ENCODE peak calls at places on chromosomes 5 and 9, in ten cellular contexts. W is fibroblast of pulmonary artery, P is nephron progenitor cell, Y is AG04449, F is glutamatergic neuron, C is mucosa of descending colon, T is GM12865, U is heart right ventricle, S is Calu3, N is dorsolateral prefrontal cortex. R is an unnamed sample.

GRCh38 chr5:1546556-1546955 is 22.8 kb upstream of the LPCAT1 start:
- DNase-seq in P (no peak), U (no peak), N (no peak), C (no peak), S (no peak), T (no peak), Y (no peak), F (no peak), W (no peak), R (peak; percentile 70)

GRCh38 chr5:176656467-176656990 is 9.2 kb downstream of the TSPAN17 start:
- DNase-seq in S (no peak), W (no peak), Y (no peak), N (no peak), U (no peak), F (no peak), T (no peak), C (no peak), P (no peak), R (no peak)

GRCh38 chr9:29332789-29333188 is 1759.5 kb upstream of the C9orf72 start:
- DNase-seq in Y (no peak), F (no peak), N (no peak), S (no peak), W (peak; percentile 80), P (no peak), T (no peak), C (no peak), U (no peak), R (no peak)

GRCh38 chr9:20292002-20292401 is 330.3 kb downstream of the MLLT3 start:
- DNase-seq in S (no peak), W (peak; percentile 44), C (no peak), T (peak; percentile 35), U (no peak), P (no peak), Y (no peak), N (no peak), F (no peak), R (no peak)

GRCh38 chr5:148928141-148928540 is 101.7 kb downstream of the ADRB2 start:
- DNase-seq in P (no peak), F (no peak), Y (no peak), C (no peak), W (peak; percentile 22), S (no peak), T (no peak), U (no peak), N (no peak), R (no peak)

GRCh38 chr5:97624861-97625260 is 441.8 kb upstream of the RIOK2 start:
- DNase-seq in P (no peak), N (no peak), U (no peak), S (no peak), Y (peak; percentile 10), F (no peak), T (no peak), C (no peak), W (peak; percentile 19), R (no peak)

GRCh38 chr9:69180670-69181069 is 6.6 kb downstream of the TJP2 start:
- DNase-seq in F (no peak), U (no peak), N (no peak), T (peak; percentile 26), C (no peak), P (no peak), W (peak; percentile 95), S (peak; percentile 79), Y (peak; percentile 93), R (peak; percentile 91)

GRCh38 chr9:6703898-6704639 is 53.7 kb upstream of the KDM4C start:
- DNase-seq in W (peak; percentile 86), Y (no peak), N (peak; percentile 78), C (peak; percentile 94), U (peak; percentile 88), F (peak; percentile 90), P (peak; percentile 67), S (no peak), T (peak; percentile 96), R (peak; percentile 82)

GRCh38 chr5:40477856-40478546 is 201.7 kb upstream of the PTGER4 start:
- DNase-seq in C (no peak), U (no peak), F (no peak), W (peak; percentile 16), N (no peak), P (no peak), S (no peak), Y (no peak), T (no peak), R (no peak)

GRCh38 chr9:137095664-137096517 is 9.1 kb downstream of the MAN1B1 start:
- DNase-seq in T (peak; percentile 86), U (no peak), C (peak; percentile 75), N (no peak), F (no peak), W (no peak), S (no peak), P (no peak), Y (no peak), R (no peak)

GRCh38 chr9:18542837-18543405 is 69.0 kb downstream of the ADAMTSL1 start:
- DNase-seq in C (no peak), P (no peak), S (no peak), W (peak; percentile 35), Y (peak; percentile 47), N (no peak), U (no peak), F (no peak), T (no peak), R (no peak)

GRCh38 chr5:77859306-77859705 is 83.2 kb upstream of the TBCA start:
- DNase-seq in S (no peak), T (no peak), U (no peak), F (no peak), P (no peak), C (no peak), W (peak; percentile 7), Y (no peak), N (no peak), R (no peak)

GRCh38 chr5:99449786-99450185 is 521.0 kb upstream of the CHD1 start:
- DNase-seq in N (no peak), T (no peak), U (no peak), F (no peak), C (no peak), S (no peak), P (no peak), W (no peak), Y (no peak), R (no peak)

GRCh38 chr5:25393321-25393720 is 748.5 kb upstream of the CDH10 start:
- DNase-seq in C (no peak), P (no peak), U (no peak), F (no peak), W (no peak), T (no peak), N (no peak), S (no peak), Y (no peak), R (no peak)

GRCh38 chr9:112789493-112789892 is 38.9 kb downstream of the SNX30 start:
- DNase-seq in Y (peak; percentile 68), F (no peak), T (no peak), N (no peak), C (no peak), P (no peak), W (peak; percentile 58), U (no peak), S (no peak), R (no peak)

GRCh38 chr5:79705632-79706031 is 16.0 kb downstream of the CMYA5 start:
- DNase-seq in C (no peak), N (no peak), W (no peak), T (no peak), S (no peak), P (no peak), U (no peak), Y (no peak), F (no peak), R (no peak)

DNA sequence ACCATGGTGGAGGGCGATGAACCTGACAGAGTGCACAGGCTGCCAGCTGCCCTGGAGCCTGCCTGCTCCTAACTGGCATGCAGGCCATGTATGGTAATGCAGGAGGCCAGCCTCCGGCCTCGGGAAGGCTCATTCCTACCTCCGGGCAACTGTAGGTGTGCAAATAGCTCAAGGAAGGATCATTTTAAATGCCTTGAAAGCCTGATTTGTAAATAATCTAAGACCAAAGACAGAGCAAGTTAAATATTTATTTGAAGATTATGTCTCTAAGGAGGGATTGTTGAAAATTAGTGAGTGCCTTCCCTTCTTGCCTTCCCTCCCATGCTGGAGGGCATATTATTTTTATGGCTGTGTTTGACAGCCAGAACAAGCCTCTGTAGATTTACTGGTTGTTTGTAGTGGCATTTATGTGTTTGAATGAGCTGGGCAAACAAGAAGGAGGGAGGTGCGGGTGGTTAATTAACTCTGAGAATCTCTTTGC is 285.7 kb upstream of the TUT7 start:
- DNase-seq in P (peak; percentile 11), U (no peak), C (no peak), S (peak; percentile 43), F (peak; percentile 23), Y (no peak), T (no peak), W (no peak), N (no peak), R (no peak)
- TF ChIP-seq CTCF in P (no peak), U (no peak), C (no peak), S (peak; percentile 25), F (peak; percentile 29), Y (no peak), T (no peak), W (peak; percentile 4), N (no peak), R (no peak)

GRCh38 chr5:133981714-133982113 is 13.3 kb upstream of the C5orf15 start:
- DNase-seq in U (no peak), N (no peak), S (no peak), C (no peak), F (no peak), W (no peak), Y (no peak), P (no peak), T (no peak), R (no peak)
- TF ChIP-seq CTCF in U (no peak), N (no peak), S (no peak), C (no peak), F (no peak), W (no peak), Y (no peak), P (peak; percentile 11), T (no peak), R (no peak)

GRCh38 chr5:169003721-169004481 is 297.0 kb downstream of the SLIT3 start:
- DNase-seq in N (peak; percentile 68), C (no peak), W (no peak), P (peak; percentile 30), F (no peak), U (no peak), Y (no peak), T (no peak), S (no peak), R (no peak)
- TF ChIP-seq CTCF in N (peak; percentile 43), C (no peak), W (peak; percentile 32), P (peak; percentile 49), F (no peak), U (peak; percentile 32), Y (peak; percentile 44), T (no peak), S (no peak), R (peak; percentile 20)

DNA sequence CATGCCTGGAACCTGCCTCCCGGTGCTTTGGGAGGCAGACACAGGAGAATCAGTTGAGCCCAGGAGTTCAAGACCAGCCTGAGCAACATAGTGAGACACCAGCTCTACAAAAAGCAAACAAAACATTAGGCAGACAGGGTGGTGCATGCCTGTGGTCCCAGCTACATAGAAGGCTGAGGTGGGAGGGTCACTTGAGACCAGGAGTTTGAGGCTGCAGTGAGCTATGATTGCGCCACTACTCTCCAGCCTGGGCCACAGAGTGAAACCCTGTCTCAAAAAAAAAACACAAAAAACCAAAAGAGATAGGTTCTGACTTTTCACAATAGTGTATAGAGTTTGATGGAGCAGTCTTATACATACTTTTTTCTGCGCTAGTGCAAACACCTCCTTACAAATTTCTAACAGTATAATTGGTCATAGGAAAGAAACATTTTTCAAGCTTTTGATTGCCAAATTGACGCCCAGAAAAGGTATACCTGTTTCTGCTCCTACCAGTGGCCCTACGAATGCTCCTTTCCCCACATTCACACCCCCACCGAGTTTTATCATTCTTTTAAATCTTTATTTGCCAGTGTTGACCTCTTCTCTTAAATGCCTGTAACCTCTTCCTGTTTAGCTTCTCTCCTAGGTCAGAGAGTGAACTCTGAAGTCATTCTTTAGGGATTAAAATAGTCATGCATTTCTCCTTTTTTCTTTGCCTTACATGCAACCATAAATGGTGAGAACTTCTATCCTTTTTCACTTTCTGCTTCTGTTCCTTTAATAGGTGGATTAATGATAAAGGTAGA is 7.5 kb downstream of the DOCK8 start:
- DNase-seq in Y (no peak), N (no peak), U (no peak), F (no peak), P (no peak), S (no peak), C (no peak), W (no peak), T (no peak), R (no peak)
- TF ChIP-seq CTCF in Y (no peak), N (no peak), U (no peak), F (no peak), P (no peak), S (no peak), C (no peak), W (no peak), T (no peak), R (no peak)